ENCODE peak calls at places on chromosomes 2 and 18, in ten cellular contexts. C is GM13977; F is nucleus accumbens; G is hypothalamus; P is EH; L is activated naive CD4-positive, alpha-beta T cell; T is heart right ventricle; K is hepatocyte; A is fibroblast of mammary gland; Q is amygdala. D is an unnamed sample.

GRCh38 chr2:98764499-98764898 is 33.6 kb upstream of the MGAT4A start:
- DNase-seq in C (no peak), F (no peak), G (no peak), P (no peak), L (no peak), T (no peak), K (no peak), A (no peak), Q (no peak), D (no peak)

GRCh38 chr2:178455947-178456346 is 4.8 kb downstream of the PJVK start:
- DNase-seq in C (no peak), F (no peak), G (no peak), P (no peak), L (no peak), T (no peak), K (no peak), A (no peak), Q (no peak), D (no peak)

GRCh38 chr2:43311276-43311675 is 84.9 kb upstream of the ZFP36L2 start:
- DNase-seq in C (no peak), F (no peak), G (no peak), P (peak; percentile 77), L (no peak), T (no peak), K (no peak), A (peak; percentile 66), Q (no peak), D (peak; percentile 85)

GRCh38 chr2:28577796-28578680 is 82.2 kb downstream of the PLB1 start:
- DNase-seq in C (no peak), F (no peak), G (no peak), P (no peak), L (no peak), T (no peak), K (no peak), A (peak; percentile 11), Q (no peak), D (no peak)

GRCh38 chr18:57631697-57632096 is 10.1 kb upstream of the NARS1 start:
- DNase-seq in C (no peak), F (no peak), G (no peak), P (no peak), L (no peak), T (no peak), K (no peak), A (no peak), Q (no peak), D (no peak)

GRCh38 chr18:48752928-48753327 is 197.8 kb downstream of the SMAD7 start:
- DNase-seq in C (no peak), F (no peak), G (no peak), P (no peak), L (no peak), T (no peak), K (no peak), A (no peak), Q (no peak), D (no peak)

GRCh38 chr2:219354582-219354981 is 22.0 kb upstream of the RESP18 start:
- DNase-seq in C (no peak), F (no peak), G (no peak), P (no peak), L (no peak), T (no peak), K (no peak), A (no peak), Q (no peak), D (no peak)

GRCh38 chr2:54099834-54100595 is 15.4 kb upstream of the ACYP2 start:
- DNase-seq in C (no peak), F (no peak), G (no peak), P (no peak), L (no peak), T (no peak), K (no peak), A (no peak), Q (no peak), D (no peak)

GRCh38 chr2:52821631-52822030 is 946.0 kb upstream of the CHAC2 start:
- DNase-seq in C (no peak), F (no peak), G (no peak), P (no peak), L (no peak), T (no peak), K (peak; percentile 23), A (no peak), Q (no peak), D (peak; percentile 26)

GRCh38 chr18:907880-908512 is 3.3 kb downstream of the ADCYAP1 start:
- DNase-seq in C (peak; percentile 48), F (no peak), G (no peak), P (no peak), L (no peak), T (no peak), K (no peak), A (no peak), Q (no peak), D (no peak)

GRCh38 chr18:70645971-70646370 is 357.1 kb downstream of the SOCS6 start:
- DNase-seq in C (no peak), F (no peak), G (no peak), P (no peak), L (no peak), T (no peak), K (no peak), A (peak; percentile 52), Q (no peak), D (no peak)

GRCh38 chr2:45009303-45009927 is at the start of gene SIX2:
- DNase-seq in C (peak; percentile 77), F (peak; percentile 44), G (no peak), P (peak; percentile 98), L (no peak), T (peak; percentile 90), K (peak; percentile 93), A (peak; percentile 96), Q (no peak), D (peak; percentile 99)

GRCh38 chr2:58620896-58621295 is 379.8 kb upstream of the FANCL start:
- DNase-seq in C (no peak), F (no peak), G (no peak), P (no peak), L (no peak), T (no peak), K (no peak), A (no peak), Q (no peak), D (no peak)

GRCh38 chr2:197782121-197782520 is 3.0 kb downstream of the BOLL start:
- DNase-seq in C (no peak), F (no peak), G (no peak), P (no peak), L (no peak), T (no peak), K (no peak), A (no peak), Q (no peak), D (no peak)

GRCh38 chr2:8304821-8305766 is 376.8 kb upstream of the ID2 start:
- DNase-seq in C (no peak), F (peak; percentile 9), G (no peak), P (no peak), L (no peak), T (no peak), K (no peak), A (no peak), Q (no peak), D (no peak)

GRCh38 chr2:23128684-23129292 is 256.2 kb upstream of the KLHL29 start:
- DNase-seq in C (no peak), F (no peak), G (no peak), P (no peak), L (no peak), T (no peak), K (no peak), A (no peak), Q (no peak), D (no peak)

GRCh38 chr18:23227729-23228075 is 92.4 kb downstream of the CABLES1 start:
- DNase-seq in C (no peak), F (no peak), G (no peak), P (no peak), L (no peak), T (no peak), K (no peak), A (no peak), Q (no peak), D (no peak)

GRCh38 chr2:218988164-218988563 is 3.2 kb upstream of the FEV start:
- DNase-seq in C (no peak), F (no peak), G (no peak), P (no peak), L (no peak), T (no peak), K (no peak), A (no peak), Q (no peak), D (no peak)

GRCh38 chr2:143205106-143205764 is 76.0 kb downstream of the ARHGAP15 start:
- DNase-seq in C (no peak), F (no peak), G (no peak), P (peak; percentile 29), L (no peak), T (no peak), K (peak; percentile 8), A (peak; percentile 11), Q (no peak), D (peak; percentile 85)

GRCh38 chr2:138107288-138107687 is 143.0 kb downstream of the HNMT start:
- DNase-seq in C (no peak), F (no peak), G (no peak), P (no peak), L (no peak), T (no peak), K (no peak), A (no peak), Q (no peak), D (peak; percentile 80)

GRCh38 chr2:193517615-193518014 is 1322.9 kb upstream of the TMEFF2 start:
- DNase-seq in C (no peak), F (no peak), G (no peak), P (no peak), L (no peak), T (no peak), K (no peak), A (peak; percentile 38), Q (no peak), D (no peak)

GRCh38 chr2:124289615-124290014 is 264.5 kb downstream of the CNTNAP5 start:
- DNase-seq in C (no peak), F (no peak), G (no peak), P (no peak), L (no peak), T (no peak), K (no peak), A (no peak), Q (no peak), D (no peak)

GRCh38 chr18:68623342-68623741 is 91.6 kb downstream of the TMX3 start:
- DNase-seq in C (peak; percentile 48), F (peak; percentile 78), G (peak; percentile 15), P (peak; percentile 79), L (no peak), T (no peak), K (peak; percentile 80), A (peak; percentile 84), Q (peak; percentile 11), D (peak; percentile 74)

GRCh38 chr2:145066795-145067194 is 546.9 kb upstream of the ZEB2 start:
- DNase-seq in C (no peak), F (peak; percentile 62), G (peak; percentile 23), P (no peak), L (no peak), T (no peak), K (no peak), A (peak; percentile 53), Q (peak; percentile 59), D (no peak)

GRCh38 chr2:167196461-167197252 is 308.4 kb downstream of the XIRP2 start:
- DNase-seq in C (no peak), F (no peak), G (no peak), P (peak; percentile 53), L (no peak), T (no peak), K (peak; percentile 9), A (peak; percentile 64), Q (no peak), D (no peak)

GRCh38 chr2:192960945-192961344 is 766.2 kb upstream of the TMEFF2 start:
- DNase-seq in C (no peak), F (no peak), G (no peak), P (no peak), L (no peak), T (no peak), K (no peak), A (peak; percentile 6), Q (no peak), D (peak; percentile 66)

GRCh38 chr2:109436635-109437225 is 177.0 kb downstream of the SEPTIN10 start:
- DNase-seq in C (no peak), F (no peak), G (no peak), P (no peak), L (no peak), T (no peak), K (no peak), A (no peak), Q (no peak), D (no peak)

GRCh38 chr2:76478636-76479035 is 767.9 kb upstream of the GCFC2 start:
- DNase-seq in C (no peak), F (no peak), G (no peak), P (no peak), L (no peak), T (no peak), K (no peak), A (no peak), Q (no peak), D (no peak)

D was measured in epithelial cell of esophagus.